ENCODE peak calls at places on chromosome 4, in six cellular contexts. E is pancreas; X is mammary epithelial cell; F is activated CD8-positive, alpha-beta memory T cell treated with anti-CD3 and anti-CD28 coated beads, Interleukin-2, amount 10 ng/mL, durations not matched to agents 7 days and 5 days; Q is RWPE1; V is epithelial cell of esophagus. C is an unnamed sample.
A peak's percentile ranks its signal among the peaks of the same experiment; 100 is the strongest.

GRCh38 chr4:170675568-170676262 is 586.0 kb upstream of the AADAT start:
- DNase-seq in Q (no peak), F (no peak), E (no peak), X (peak; percentile 48), V (peak; percentile 28), C (peak; percentile 28)

GRCh38 chr4:4471195-4471594 is 70.7 kb downstream of the STX18 start:
- DNase-seq in X (no peak), F (no peak), V (no peak), E (no peak), Q (no peak), C (no peak)

GRCh38 chr4:185713272-185713671 is 98.7 kb downstream of the SORBS2 start:
- DNase-seq in F (no peak), V (peak; percentile 89), X (peak; percentile 63), Q (no peak), E (no peak), C (no peak)

GRCh38 chr4:19614171-19614570 is 637.5 kb upstream of the SLIT2 start:
- DNase-seq in Q (no peak), X (peak; percentile 32), V (peak; percentile 69), E (no peak), F (no peak), C (peak; percentile 30)

GRCh38 chr4:19752600-19752999 is 499.1 kb upstream of the SLIT2 start:
- DNase-seq in E (no peak), F (no peak), X (no peak), Q (no peak), V (no peak), C (no peak)

GRCh38 chr4:6105311-6105911 is 87.2 kb upstream of the C4orf50 start:
- DNase-seq in Q (no peak), F (no peak), E (no peak), V (no peak), X (no peak), C (no peak)

GRCh38 chr4:148653681-148654080 is 211.5 kb upstream of the NR3C2 start:
- DNase-seq in E (no peak), V (no peak), X (no peak), F (no peak), Q (no peak), C (peak; percentile 8)

GRCh38 chr4:101790521-101791188 is at the start of gene BANK1:
- DNase-seq in V (peak; percentile 27), E (peak; percentile 75), X (peak; percentile 9), Q (peak; percentile 26), F (peak; percentile 73), C (peak; percentile 48)

GRCh38 chr4:151785484-151786157 is 24.8 kb upstream of the GATB start:
- DNase-seq in E (no peak), V (no peak), X (no peak), Q (no peak), F (no peak), C (no peak)

GRCh38 chr4:40395908-40396806 is 61.0 kb downstream of the CHRNA9 start:
- DNase-seq in Q (peak; percentile 48), V (peak; percentile 76), X (peak; percentile 35), E (peak; percentile 75), F (no peak), C (peak; percentile 97)

GRCh38 chr4:94375364-94375763 is 32.7 kb upstream of the HPGDS start:
- DNase-seq in E (no peak), X (no peak), V (no peak), F (no peak), Q (no peak), C (no peak)

C was measured in renal cortical epithelial cell.